ENCODE peak calls at places on chromosomes 3 and 15, in four cellular contexts. U is IMR-90, Y is H9, M is H1. V is an unnamed sample.

GRCh38 chr3:170473358-170473757 is 54.7 kb downstream of the CLDN11 start:
- DNase-seq in U (no peak), Y (no peak), M (peak), V (no peak)

GRCh38 chr3:177705976-177706866 is 508.9 kb upstream of the TBL1XR1 start:
- DNase-seq in U (no peak), Y (no peak), M (no peak), V (no peak)

GRCh38 chr3:177465243-177465642 is 268.0 kb upstream of the TBL1XR1 start:
- DNase-seq in U (no peak), Y (no peak), M (no peak), V (no peak)

GRCh38 chr3:126180477-126181397 is at the start of gene ALDH1L1:
- DNase-seq in U (peak), Y (peak), M (peak), V (peak)

GRCh38 chr15:81155375-81156218 is 21.5 kb downstream of the CFAP161 start:
- DNase-seq in U (peak), Y (no peak), M (no peak), V (peak)

GRCh38 chr3:115072265-115073008 is 74.7 kb downstream of the ZBTB20 start:
- DNase-seq in U (peak), Y (no peak), M (no peak), V (no peak)

GRCh38 chr3:108283006-108283405 is 13.3 kb upstream of the HHLA2 start:
- DNase-seq in U (no peak), Y (no peak), M (no peak), V (no peak)

GRCh38 chr3:22474706-22475470 is 723.9 kb upstream of the ZNF385D start:
- DNase-seq in U (no peak), Y (no peak), M (no peak), V (no peak)

GRCh38 chr15:29081781-29082180 is 187.8 kb downstream of the NSMCE3 start:
- DNase-seq in U (no peak), Y (no peak), M (no peak), V (no peak)

GRCh38 chr15:29083858-29084257 is 185.8 kb downstream of the NSMCE3 start:
- DNase-seq in U (no peak), Y (no peak), M (no peak), V (no peak)

GRCh38 chr15:29086891-29087290 is 182.7 kb downstream of the NSMCE3 start:
- DNase-seq in U (no peak), Y (no peak), M (no peak), V (no peak)

GRCh38 chr15:29086001-29086400 is 183.6 kb downstream of the NSMCE3 start:
- DNase-seq in U (no peak), Y (no peak), M (no peak), V (no peak)

GRCh38 chr15:29083161-29083560 is 186.5 kb downstream of the NSMCE3 start:
- DNase-seq in U (no peak), Y (no peak), M (no peak), V (no peak)
- H4K5ac ChIP-seq in U (no peak), Y (no peak), M (no peak), V (no peak)

GRCh38 chr15:71143373-71144310 is 28.4 kb downstream of the THSD4 start:
- DNase-seq in U (no peak), Y (no peak), M (no peak), V (no peak)
- H4K5ac ChIP-seq in U (no peak), Y (no peak), M (no peak), V (no peak)

GRCh38 chr3:64895095-64895494 is 207.3 kb upstream of the ADAMTS9 start:
- DNase-seq in U (no peak), Y (no peak), M (no peak), V (no peak)
- H4K5ac ChIP-seq in U (no peak), Y (no peak), M (no peak), V (no peak)

GRCh38 chr3:27923349-27924068 is 201.4 kb upstream of the EOMES start:
- DNase-seq in U (no peak), Y (no peak), M (no peak), V (no peak)

GRCh38 chr3:27930052-27930602 is 208.0 kb upstream of the EOMES start:
- DNase-seq in U (no peak), Y (no peak), M (no peak), V (no peak)

GRCh38 chr3:27927882-27928281 is 205.8 kb upstream of the EOMES start:
- DNase-seq in U (no peak), Y (no peak), M (no peak), V (no peak)
- H4K5ac ChIP-seq in U (no peak), Y (no peak), M (no peak), V (no peak)

V was measured in mesendoderm.